ENCODE peak calls at places on chromosomes 3 and 15, in nine cellular contexts. G is HL-60, P is K562, N is left ventricle myocardium inferior, J is right cardiac atrium, M is fibroblast of lung, W is colonic mucosa, A is neuronal stem cell, U is breast epithelium. T is an unnamed sample. For H3K27me3, the result is how much of the 10 kb centered on the place peaks cover.

GRCh38 chr3:64157150-64158035 is 67.9 kb downstream of the PRICKLE2 start:
- DNase-seq in G (no peak), P (no peak), N (no peak), J (no peak), M (no peak), W (peak), A (no peak), U (no peak), T (no peak)

GRCh38 chr15:61816856-61817255 is 243.4 kb downstream of the VPS13C start:
- DNase-seq in G (no peak), P (no peak), N (no peak), J (no peak), M (no peak), W (no peak), A (no peak), U (no peak), T (no peak)

GRCh38 chr3:14586611-14587010 is 46.5 kb upstream of the GRIP2 start:
- DNase-seq in G (no peak), P (no peak), N (no peak), J (no peak), M (no peak), W (no peak), A (no peak), U (no peak), T (no peak)

GRCh38 chr15:89646416-89647141 is 8.7 kb downstream of the KIF7 start:
- DNase-seq in G (no peak), P (no peak), N (no peak), J (no peak), M (no peak), W (no peak), A (no peak), U (no peak), T (no peak)

GRCh38 chr15:98927990-98928389 is 79.6 kb downstream of the PGPEP1L start:
- DNase-seq in G (no peak), P (no peak), N (no peak), J (no peak), M (no peak), W (no peak), A (no peak), U (no peak), T (no peak)

GRCh38 chr3:146817705-146818104 is 212.6 kb upstream of the PLSCR5 start:
- DNase-seq in G (no peak), P (no peak), N (no peak), J (no peak), M (peak), W (no peak), A (no peak), U (no peak), T (no peak)

GRCh38 chr3:16906679-16907078 is 21.9 kb downstream of the PLCL2 start:
- DNase-seq in G (no peak), P (peak), N (no peak), J (no peak), M (peak), W (peak), A (no peak), U (no peak), T (no peak)

GRCh38 chr3:23079976-23080375 is 123.2 kb upstream of the UBE2E2 start:
- DNase-seq in G (no peak), P (no peak), N (no peak), J (no peak), M (peak), W (peak), A (no peak), U (no peak), T (no peak)

GRCh38 chr3:77459926-77460325 is 420.0 kb downstream of the ROBO2 start:
- DNase-seq in G (no peak), P (no peak), N (no peak), J (no peak), M (no peak), W (no peak), A (no peak), U (no peak), T (no peak)

GRCh38 chr15:57217716-57218598 is 158.3 kb upstream of the CGNL1 start:
- DNase-seq in G (peak), P (no peak), N (no peak), J (no peak), M (peak), W (no peak), A (peak), U (no peak), T (no peak)

GRCh38 chr3:195001961-195002861 is 268.7 kb downstream of the XXYLT1 start:
- DNase-seq in G (peak), P (peak), N (peak), J (peak), M (peak), W (peak), A (peak), U (no peak), T (no peak)

GRCh38 chr3:159619341-159619885 is 369.2 kb upstream of the IL12A start:
- DNase-seq in G (no peak), P (no peak), N (no peak), J (no peak), M (peak), W (no peak), A (peak), U (no peak), T (no peak)

GRCh38 chr3:61936344-61936937 is 375.1 kb downstream of the PTPRG start:
- DNase-seq in G (no peak), P (peak), N (no peak), J (peak), M (peak), W (peak), A (no peak), U (no peak), T (no peak)

GRCh38 chr15:38559131-38559530 is 5.5 kb downstream of the RASGRP1 start:
- DNase-seq in G (no peak), P (no peak), N (no peak), J (no peak), M (no peak), W (no peak), A (no peak), U (no peak), T (no peak)

GRCh38 chr3:42490243-42490642 is 12.2 kb upstream of the VIPR1 start:
- DNase-seq in G (peak), P (no peak), N (peak), J (peak), M (no peak), W (peak), A (no peak), U (peak), T (no peak)

GRCh38 chr3:51024765-51025681 is 350.3 kb downstream of the DOCK3 start:
- DNase-seq in G (peak), P (no peak), N (no peak), J (peak), M (no peak), W (peak), A (no peak), U (no peak), T (peak)

GRCh38 chr3:71570453-71571038 is 13.0 kb downstream of the FOXP1 start:
- DNase-seq in G (no peak), P (no peak), N (no peak), J (peak), M (no peak), W (no peak), A (no peak), U (no peak), T (no peak)

GRCh38 chr15:58348095-58348812 is 83.5 kb upstream of the LIPC start:
- DNase-seq in G (no peak), P (no peak), N (no peak), J (no peak), M (no peak), W (no peak), A (no peak), U (no peak), T (no peak)

GRCh38 chr3:100082108-100082642 is 32.1 kb downstream of the FILIP1L start:
- DNase-seq in G (no peak), P (peak), N (no peak), J (no peak), M (peak), W (no peak), A (no peak), U (no peak), T (no peak)

GRCh38 chr3:85516146-85516545 is 557.4 kb downstream of the CADM2 start:
- DNase-seq in G (no peak), P (no peak), N (no peak), J (no peak), M (no peak), W (no peak), A (no peak), U (no peak), T (no peak)

GRCh38 chr15:100189319-100189718 is 152.5 kb downstream of the ADAMTS17 start:
- DNase-seq in G (no peak), P (no peak), N (no peak), J (no peak), M (no peak), W (no peak), A (no peak), U (no peak), T (no peak)

GRCh38 chr3:187293977-187294376 is 2.4 kb upstream of the MASP1 start:
- DNase-seq in G (no peak), P (no peak), N (no peak), J (no peak), M (no peak), W (no peak), A (no peak), U (no peak), T (no peak)

GRCh38 chr3:187295635-187296034 is 4.1 kb upstream of the MASP1 start:
- DNase-seq in G (no peak), P (no peak), N (no peak), J (no peak), M (peak), W (no peak), A (no peak), U (no peak), T (no peak)

GRCh38 chr3:187296058-187296457 is 4.5 kb upstream of the MASP1 start:
- DNase-seq in G (no peak), P (no peak), N (no peak), J (no peak), M (no peak), W (no peak), A (no peak), U (no peak), T (no peak)

GRCh38 chr3:187293514-187293870 is 2.0 kb upstream of the MASP1 start:
- DNase-seq in G (no peak), P (no peak), N (no peak), J (no peak), M (no peak), W (no peak), A (no peak), U (no peak), T (no peak)

GRCh38 chr3:187296915-187297314 is 5.4 kb upstream of the MASP1 start:
- DNase-seq in G (no peak), P (no peak), N (no peak), J (no peak), M (no peak), W (no peak), A (no peak), U (no peak), T (no peak)
- H3K27me3 ChIP-seq in G (under half), P (under half), N (under half), J (under half), M (under half), W (under half), A (under half), U (under half), T (under half)

GRCh38 chr15:25795061-25795460 is 68.1 kb downstream of the ATP10A start:
- DNase-seq in G (no peak), P (no peak), N (no peak), J (no peak), M (no peak), W (peak), A (no peak), U (no peak), T (no peak)

GRCh38 chr15:25795712-25796111 is 67.4 kb downstream of the ATP10A start:
- DNase-seq in G (no peak), P (no peak), N (no peak), J (no peak), M (no peak), W (peak), A (no peak), U (no peak), T (no peak)

GRCh38 chr15:25797511-25798206 is 65.5 kb downstream of the ATP10A start:
- DNase-seq in G (no peak), P (no peak), N (no peak), J (no peak), M (no peak), W (no peak), A (no peak), U (no peak), T (no peak)

GRCh38 chr15:25797035-25797434 is 66.1 kb downstream of the ATP10A start:
- DNase-seq in G (no peak), P (no peak), N (no peak), J (no peak), M (no peak), W (no peak), A (no peak), U (no peak), T (no peak)

DNA sequence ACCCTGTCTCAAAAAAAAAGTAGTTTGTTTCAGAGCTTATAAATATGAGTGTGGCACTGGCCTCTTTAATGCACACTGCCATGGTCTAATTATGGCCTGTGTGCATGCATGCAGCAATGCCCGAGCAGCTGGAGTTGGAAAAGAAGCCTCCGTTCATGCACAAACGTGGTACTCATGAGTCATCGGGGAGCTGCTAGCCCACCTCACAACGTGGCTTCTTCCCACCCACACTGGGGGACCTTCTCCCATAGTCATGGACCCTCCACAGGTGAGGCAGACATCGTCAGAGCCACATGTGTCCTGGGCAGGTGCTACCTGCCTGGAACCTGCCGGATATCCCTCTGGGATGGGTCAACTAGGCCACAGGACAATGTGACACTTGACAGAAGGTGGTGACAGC is 66.7 kb downstream of the ATP10A start:
- DNase-seq in G (no peak), P (no peak), N (no peak), J (no peak), M (no peak), W (peak), A (no peak), U (no peak), T (no peak)
- H3K27ac ChIP-seq in G (no peak), P (no peak), N (no peak), J (no peak), M (no peak), W (no peak), A (no peak), U (no peak), T (no peak)

DNA sequence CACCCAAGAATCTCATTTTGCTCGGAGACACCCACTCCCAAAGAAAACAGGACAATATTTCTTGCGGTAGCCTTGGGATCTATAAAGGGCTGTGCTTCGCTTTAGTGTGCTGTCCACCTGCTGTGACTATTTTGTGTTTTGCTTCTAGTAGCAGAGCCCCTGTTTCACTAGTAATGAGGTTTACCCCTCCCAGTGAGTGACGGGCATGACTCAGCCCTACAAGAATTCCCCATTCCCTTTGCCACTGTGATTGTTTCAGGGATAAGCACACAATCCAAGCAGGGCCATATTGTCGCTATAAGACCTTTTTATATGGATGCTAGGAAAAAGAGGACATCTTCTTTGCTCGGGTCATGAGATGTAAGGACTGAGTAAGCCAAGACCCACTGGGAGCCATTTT is 62.5 kb upstream of the FOXB1 start:
- DNase-seq in G (no peak), P (no peak), N (no peak), J (no peak), M (no peak), W (no peak), A (peak), U (no peak), T (no peak)
- H3K4me3 ChIP-seq in G (no peak), P (no peak), N (no peak), J (no peak), M (no peak), W (no peak), A (no peak), U (no peak), T (no peak)

DNA sequence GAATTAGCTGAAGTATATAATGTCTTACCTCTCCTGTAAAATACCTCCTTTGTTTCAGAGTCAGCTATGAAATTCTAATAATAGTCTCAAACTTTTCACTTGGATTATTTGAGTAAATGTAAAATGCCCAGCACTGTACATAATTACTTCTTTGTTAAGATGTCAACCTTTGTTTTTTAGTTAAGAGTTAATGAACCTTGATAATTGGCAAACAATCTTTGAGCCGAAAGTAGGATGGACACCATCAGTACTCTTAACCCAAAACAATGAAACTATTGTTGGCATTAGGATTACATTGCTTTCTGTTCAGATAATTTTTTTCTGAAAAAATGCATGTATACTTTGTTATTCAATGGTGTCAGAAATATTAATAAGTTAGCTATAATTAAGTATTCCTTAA is 3.0 kb upstream of the NECTIN3 start:
- DNase-seq in G (no peak), P (no peak), N (no peak), J (no peak), M (no peak), W (no peak), A (no peak), U (no peak), T (no peak)
- H3K27me3 ChIP-seq in G (under half), P (under half), N (under half), J (under half), M (under half), W (under half), A (under half), U (under half), T (under half)

DNA sequence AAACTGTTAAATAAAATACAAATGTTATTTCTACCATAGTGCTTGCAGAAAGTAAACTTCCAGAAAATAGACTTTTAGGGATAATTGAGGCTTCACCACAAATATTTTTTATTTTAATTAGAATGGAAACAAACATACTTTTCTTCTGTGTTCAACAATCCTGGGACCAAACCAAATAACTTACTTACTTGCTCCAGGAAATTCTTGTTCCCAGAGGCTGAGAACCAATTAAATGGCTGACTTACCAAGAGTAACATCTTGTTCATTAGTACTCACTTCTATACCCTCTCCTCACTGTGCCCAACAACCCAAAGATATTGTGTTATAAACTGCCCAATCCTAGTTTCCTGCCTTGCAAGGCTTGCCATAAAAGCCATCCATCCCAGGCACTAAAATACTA is 172.2 kb upstream of the PFN2 start:
- DNase-seq in G (no peak), P (no peak), N (no peak), J (no peak), M (no peak), W (no peak), A (no peak), U (no peak), T (no peak)
- H3K27ac ChIP-seq in G (no peak), P (no peak), N (no peak), J (no peak), M (no peak), W (no peak), A (no peak), U (no peak), T (no peak)

GRCh38 chr15:65824031-65824743 is 32.1 kb upstream of the DENND4A start:
- DNase-seq in G (peak), P (peak), N (no peak), J (no peak), M (peak), W (peak), A (peak), U (no peak), T (no peak)
- H3K4me3 ChIP-seq in G (no peak), P (no peak), N (no peak), J (no peak), M (no peak), W (no peak), A (no peak), U (no peak), T (no peak)

GRCh38 chr3:169148448-169149348 is 514.8 kb downstream of the MECOM start:
- DNase-seq in G (no peak), P (peak), N (no peak), J (no peak), M (no peak), W (no peak), A (no peak), U (no peak), T (no peak)

GRCh38 chr3:169150874-169151273 is 512.6 kb downstream of the MECOM start:
- DNase-seq in G (no peak), P (no peak), N (no peak), J (no peak), M (peak), W (no peak), A (no peak), U (no peak), T (no peak)

GRCh38 chr3:169152319-169152718 is 511.2 kb downstream of the MECOM start:
- DNase-seq in G (no peak), P (no peak), N (no peak), J (no peak), M (no peak), W (peak), A (no peak), U (no peak), T (no peak)

GRCh38 chr3:169149349-169149890 is 514.1 kb downstream of the MECOM start:
- DNase-seq in G (peak), P (peak), N (peak), J (peak), M (peak), W (peak), A (peak), U (peak), T (peak)

DNA sequence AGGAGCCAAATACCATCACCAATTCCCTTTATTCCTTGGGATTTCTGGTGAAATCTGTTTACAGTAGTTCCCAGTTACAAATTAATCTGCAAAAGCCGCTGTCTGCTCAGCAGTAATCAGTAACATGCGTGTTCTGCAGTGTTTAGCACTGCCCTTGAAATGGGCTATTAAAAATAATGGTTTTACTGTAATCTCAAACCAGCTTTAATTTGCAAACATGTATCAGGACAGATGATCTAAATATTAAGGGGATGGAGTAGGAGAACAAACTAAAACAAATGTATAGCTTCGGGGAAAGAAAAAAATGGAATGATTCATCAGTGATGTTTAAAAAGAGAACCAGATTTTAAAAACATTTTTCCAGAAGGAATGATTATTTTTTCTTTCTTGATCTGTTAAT is 513.2 kb downstream of the MECOM start:
- DNase-seq in G (no peak), P (no peak), N (no peak), J (no peak), M (no peak), W (no peak), A (no peak), U (no peak), T (no peak)
- H3K27me3 ChIP-seq in G (half or more), P (under half), N (half or more), J (under half), M (under half), W (under half), A (under half), U (under half), T (under half)